ENCODE peak calls at places on chromosomes 2 and 18, in four cellular contexts. I, F, P and U are unnamed samples. For H3K4me1, the result is how much of the 10 kb centered on the place peaks cover.

GRCh38 chr2:162795312-162795711 is 43.3 kb downstream of the KCNH7 start:
- DNase-seq in I (no peak), F (no peak), P (peak), U (peak)

GRCh38 chr2:180057706-180058412 is 50.8 kb upstream of the CWC22 start:
- DNase-seq in I (no peak), F (no peak), P (no peak), U (no peak)

GRCh38 chr2:15706424-15706823 is 114.8 kb downstream of the DDX1 start:
- DNase-seq in I (no peak), F (no peak), P (no peak), U (no peak)

GRCh38 chr2:160241251-160242137 is 41.4 kb upstream of the ITGB6 start:
- DNase-seq in I (no peak), F (no peak), P (no peak), U (no peak)

GRCh38 chr2:98757904-98758421 is 27.0 kb upstream of the MGAT4A start:
- DNase-seq in I (peak), F (no peak), P (no peak), U (no peak)

GRCh38 chr2:71925268-71926097 is 222.2 kb downstream of the CYP26B1 start:
- DNase-seq in I (no peak), F (peak), P (no peak), U (peak)

GRCh38 chr2:88085602-88086001 is 18.0 kb downstream of the SMYD1 start:
- DNase-seq in I (no peak), F (no peak), P (no peak), U (no peak)

GRCh38 chr18:63681449-63682381 is 20.0 kb upstream of the SERPINB3 start:
- DNase-seq in I (no peak), F (no peak), P (peak), U (no peak)

GRCh38 chr2:1907849-1908533 is 163.7 kb upstream of the PXDN start:
- DNase-seq in I (no peak), F (no peak), P (no peak), U (no peak)

GRCh38 chr2:69801745-69802144 is 27.7 kb upstream of the GMCL1 start:
- DNase-seq in I (no peak), F (no peak), P (no peak), U (no peak)

GRCh38 chr18:3623769-3624545 is 174.0 kb downstream of the TGIF1 start:
- DNase-seq in I (no peak), F (no peak), P (peak), U (no peak)

GRCh38 chr18:50131591-50131990 is 63.4 kb downstream of the MYO5B start:
- DNase-seq in I (peak), F (no peak), P (no peak), U (no peak)

GRCh38 chr18:70188113-70188512 is 17.4 kb downstream of the RTTN start:
- DNase-seq in I (no peak), F (no peak), P (no peak), U (no peak)

GRCh38 chr2:156333951-156334495 is 1.5 kb upstream of the NR4A2 start:
- DNase-seq in I (no peak), F (no peak), P (peak), U (peak)

GRCh38 chr18:907171-907879 is 2.7 kb downstream of the ADCYAP1 start:
- DNase-seq in I (no peak), F (no peak), P (no peak), U (no peak)

GRCh38 chr2:236637691-236638569 is 68.3 kb downstream of the ACKR3 start:
- DNase-seq in I (no peak), F (no peak), P (no peak), U (no peak)

GRCh38 chr2:147968571-147968970 is 52.0 kb downstream of the ORC4 start:
- DNase-seq in I (no peak), F (no peak), P (no peak), U (no peak)

GRCh38 chr2:226792155-226792871 is 7.3 kb downstream of the IRS1 start:
- DNase-seq in I (no peak), F (no peak), P (no peak), U (no peak)

GRCh38 chr2:55408098-55408882 is 11.4 kb downstream of the CCDC88A start:
- DNase-seq in I (no peak), F (no peak), P (no peak), U (no peak)

GRCh38 chr18:38693085-38693484 is 1127.5 kb upstream of the CELF4 start:
- DNase-seq in I (no peak), F (no peak), P (no peak), U (no peak)

GRCh38 chr2:136381722-136382633 is 264.0 kb upstream of the CXCR4 start:
- DNase-seq in I (peak), F (no peak), P (no peak), U (no peak)

GRCh38 chr18:57627488-57627887 is 5.9 kb upstream of the NARS1 start:
- DNase-seq in I (no peak), F (no peak), P (no peak), U (no peak)

GRCh38 chr2:71545572-71546274 is 92.4 kb downstream of the DYSF start:
- DNase-seq in I (no peak), F (peak), P (peak), U (peak)

GRCh38 chr2:234741976-234742375 is 209.8 kb upstream of the SH3BP4 start:
- DNase-seq in I (no peak), F (no peak), P (no peak), U (no peak)

GRCh38 chr2:111118455-111119003 is 2.2 kb upstream of the BCL2L11 start:
- DNase-seq in I (no peak), F (no peak), P (no peak), U (no peak)

GRCh38 chr18:36309436-36310391 is 12.2 kb downstream of the FHOD3 start:
- DNase-seq in I (no peak), F (no peak), P (no peak), U (no peak)

GRCh38 chr2:53787255-53787910 is 539 bp downstream of the ERLEC1 start:
- DNase-seq in I (no peak), F (no peak), P (peak), U (no peak)

GRCh38 chr2:63372549-63372948 is 215.7 kb downstream of the WDPCP start:
- DNase-seq in I (no peak), F (no peak), P (no peak), U (no peak)

GRCh38 chr2:231170058-231170457 is 28.4 kb upstream of the ARMC9 start:
- DNase-seq in I (no peak), F (no peak), P (no peak), U (no peak)

GRCh38 chr18:48836806-48837615 is 113.8 kb downstream of the SMAD7 start:
- DNase-seq in I (no peak), F (no peak), P (no peak), U (no peak)

GRCh38 chr2:241751152-241751551 is 16.7 kb downstream of the D2HGDH start:
- DNase-seq in I (no peak), F (no peak), P (no peak), U (no peak)

GRCh38 chr2:241946306-241947003 is 76.9 kb downstream of the RTP5 start:
- DNase-seq in I (no peak), F (no peak), P (no peak), U (no peak)

GRCh38 chr18:24136967-24137373 is 1.9 kb upstream of the CABYR start:
- DNase-seq in I (no peak), F (no peak), P (no peak), U (no peak)

GRCh38 chr2:14750433-14750832 is 117.9 kb downstream of the LRATD1 start:
- DNase-seq in I (no peak), F (no peak), P (no peak), U (no peak)

DNA sequence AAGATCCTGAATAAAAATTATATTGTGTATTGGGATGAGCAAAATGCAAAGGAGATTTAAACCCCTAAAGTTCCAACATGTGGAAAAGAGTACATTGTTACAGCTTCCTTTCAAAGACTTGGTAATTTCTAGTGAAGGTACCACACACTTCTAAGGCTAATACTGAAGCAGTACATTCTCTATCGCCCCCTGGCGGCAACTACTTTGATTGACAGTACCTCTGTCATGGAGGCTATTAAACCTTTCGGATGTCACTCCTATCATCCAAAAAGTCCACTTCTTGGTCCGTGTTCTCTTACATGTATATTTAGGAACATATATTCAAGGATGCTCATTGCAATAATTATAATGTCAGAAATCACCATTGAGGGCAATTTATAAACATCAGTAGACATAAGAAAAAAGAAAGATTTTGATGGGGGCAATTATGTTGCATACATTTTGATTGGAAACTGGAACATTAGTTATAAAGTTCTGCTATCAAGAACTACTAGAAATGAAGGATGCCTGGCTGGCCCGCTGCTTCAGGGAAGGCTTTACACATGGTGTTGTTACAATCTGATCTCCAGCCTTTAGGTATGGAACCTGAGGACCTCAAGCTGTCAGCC is 601.6 kb downstream of the CPS1 start:
- DNase-seq in I (peak), F (no peak), P (peak), U (peak)
- TF ChIP-seq SUZ12 in I (no peak), F (no peak), P (no peak), U (no peak)

GRCh38 chr18:8794133-8794986 is 89.0 kb downstream of the MTCL1 start:
- DNase-seq in I (no peak), F (no peak), P (peak), U (no peak)

GRCh38 chr18:8792688-8793316 is 87.4 kb downstream of the MTCL1 start:
- DNase-seq in I (no peak), F (no peak), P (peak), U (no peak)

GRCh38 chr18:8793445-8794132 is 88.2 kb downstream of the MTCL1 start:
- DNase-seq in I (no peak), F (no peak), P (no peak), U (no peak)

GRCh38 chr18:8797206-8797605 is 91.8 kb downstream of the MTCL1 start:
- DNase-seq in I (no peak), F (no peak), P (peak), U (no peak)

GRCh38 chr18:8795586-8795985 is 90.2 kb downstream of the MTCL1 start:
- DNase-seq in I (no peak), F (no peak), P (no peak), U (no peak)
- H3K4me1 ChIP-seq in I (under half), F (under half), P (half or more), U (under half)

DNA sequence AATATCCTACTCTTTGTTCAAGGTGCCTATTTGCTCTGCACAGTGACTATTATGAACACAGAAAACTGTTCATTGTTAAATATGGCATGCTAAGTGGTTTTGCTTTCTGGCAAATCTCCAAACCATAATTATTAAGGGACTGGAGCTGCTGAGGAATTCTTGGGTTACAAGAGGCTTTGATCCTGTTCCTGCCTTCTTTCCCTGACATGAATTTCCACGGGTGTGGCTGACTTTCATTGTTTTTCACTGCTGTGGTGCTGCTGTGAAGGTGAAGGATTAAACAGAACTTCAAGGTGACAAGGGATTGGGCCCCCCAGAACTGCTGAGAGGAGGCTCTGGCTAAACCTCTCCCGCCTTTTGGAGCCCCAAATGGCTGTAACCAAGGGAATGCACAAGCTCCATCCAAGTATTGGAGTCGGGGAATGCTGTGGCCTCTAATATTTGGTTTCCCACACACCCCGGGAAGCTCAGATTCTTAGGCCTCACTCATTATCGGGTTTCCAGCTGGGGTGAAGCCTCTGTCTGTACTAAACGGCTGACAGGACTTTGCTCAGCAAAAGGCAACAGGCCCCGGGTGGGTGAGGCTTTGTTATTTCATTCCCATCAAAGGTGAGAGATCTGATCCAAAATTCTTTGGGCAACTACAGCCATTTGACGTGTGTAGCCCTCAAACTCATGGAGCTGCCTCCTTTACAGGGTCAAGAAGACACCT is 29.0 kb upstream of the ZFP36L2 start:
- DNase-seq in I (no peak), F (no peak), P (peak), U (no peak)
- TF ChIP-seq SUZ12 in I (no peak), F (no peak), P (no peak), U (no peak)

DNA sequence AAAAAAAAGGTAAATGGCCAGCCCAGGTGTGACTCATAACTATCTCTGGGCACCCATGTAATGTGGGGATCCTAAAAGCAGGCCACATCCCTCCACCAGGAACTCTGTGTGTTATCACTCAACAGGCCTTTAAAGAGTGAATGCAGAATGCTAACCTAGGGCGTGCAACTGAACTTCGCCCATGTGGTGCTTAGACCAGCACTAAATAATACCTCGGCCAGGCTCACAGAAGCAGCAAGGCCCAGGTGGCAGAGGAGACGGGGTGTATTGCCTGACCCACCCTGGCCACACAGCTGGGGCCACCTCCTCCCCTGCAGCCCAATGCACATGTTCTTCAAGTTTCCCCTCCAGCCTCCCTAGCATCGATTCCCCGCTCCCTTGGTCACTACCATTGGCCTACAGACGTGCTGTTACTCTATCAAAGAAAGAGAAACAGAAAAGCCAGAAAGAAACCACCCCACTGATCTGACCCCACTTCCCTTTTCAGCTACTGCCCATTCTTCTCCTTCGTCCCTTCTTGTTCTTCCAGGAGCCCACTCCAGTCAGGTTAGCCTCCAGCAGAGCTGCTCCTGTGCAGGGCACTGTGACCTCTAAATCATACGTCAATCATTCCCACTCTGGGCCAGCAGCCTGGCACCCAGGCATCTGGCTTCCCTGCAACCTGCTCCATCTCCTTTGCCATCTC is 22.0 kb downstream of the FAM178B start:
- DNase-seq in I (no peak), F (no peak), P (no peak), U (no peak)
- H3K4me1 ChIP-seq in I (under half), F (under half), P (under half), U (under half)

DNA sequence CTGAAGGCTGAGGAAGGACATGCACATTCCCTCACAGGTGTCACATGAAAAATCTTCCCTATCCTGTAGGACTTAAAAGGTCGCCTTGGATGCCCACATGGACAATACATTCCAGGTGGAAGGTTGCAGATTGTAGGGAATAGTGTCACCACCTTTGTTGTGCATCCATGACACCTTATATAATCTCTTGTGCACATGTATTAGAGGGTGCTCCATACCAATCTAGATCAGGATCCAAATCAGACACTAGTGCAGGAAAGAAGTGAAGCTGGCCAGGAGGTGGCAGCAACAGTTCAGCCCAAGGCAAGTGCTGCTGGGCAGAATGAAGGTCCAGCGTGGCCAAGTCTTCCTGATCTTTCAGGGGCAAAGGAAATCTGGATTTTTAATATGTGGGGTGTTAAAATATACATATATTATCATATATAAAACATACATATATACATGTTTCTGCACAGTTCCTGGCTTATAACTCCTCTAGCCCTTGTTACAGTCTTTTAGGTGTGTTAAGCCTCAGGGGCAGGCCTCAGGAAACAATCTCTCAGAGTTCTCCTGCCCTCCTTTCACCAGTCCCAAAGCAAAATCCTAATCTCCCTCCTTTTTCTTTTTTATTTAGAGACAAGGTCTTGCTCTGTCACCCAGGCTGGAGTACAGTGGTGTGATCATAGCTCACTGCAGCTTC is 16.6 kb downstream of the NIF3L1 start:
- DNase-seq in I (no peak), F (no peak), P (peak), U (peak)
- TF ChIP-seq SUZ12 in I (no peak), F (no peak), P (no peak), U (no peak)

GRCh38 chr18:76604642-76605240 is 109.7 kb upstream of the ZNF516 start:
- DNase-seq in I (no peak), F (no peak), P (no peak), U (no peak)

GRCh38 chr18:76605341-76605929 is 110.4 kb upstream of the ZNF516 start:
- DNase-seq in I (no peak), F (no peak), P (no peak), U (no peak)

DNA sequence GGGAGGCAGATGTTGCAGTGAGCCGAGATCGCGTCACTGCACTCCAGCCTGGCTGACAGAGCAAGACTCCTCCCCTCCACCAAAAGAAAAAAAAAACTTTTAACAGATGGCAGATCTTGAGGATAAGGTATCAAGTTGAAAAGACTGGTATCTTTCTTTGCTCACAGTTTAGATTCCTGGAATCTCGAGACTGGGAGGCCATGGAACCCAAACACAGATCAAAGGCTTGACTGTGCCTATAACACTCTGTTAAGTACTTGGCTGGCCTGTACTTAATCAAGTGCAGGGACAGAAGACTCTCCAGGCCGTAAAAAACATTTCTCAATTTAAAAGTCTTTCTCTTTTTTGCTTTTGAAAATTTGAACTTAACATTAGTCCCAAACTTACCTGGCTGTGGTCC is 107.1 kb upstream of the ZNF516 start:
- DNase-seq in I (no peak), F (no peak), P (no peak), U (no peak)
- H3K4me1 ChIP-seq in I (under half), F (under half), P (under half), U (under half)

DNA sequence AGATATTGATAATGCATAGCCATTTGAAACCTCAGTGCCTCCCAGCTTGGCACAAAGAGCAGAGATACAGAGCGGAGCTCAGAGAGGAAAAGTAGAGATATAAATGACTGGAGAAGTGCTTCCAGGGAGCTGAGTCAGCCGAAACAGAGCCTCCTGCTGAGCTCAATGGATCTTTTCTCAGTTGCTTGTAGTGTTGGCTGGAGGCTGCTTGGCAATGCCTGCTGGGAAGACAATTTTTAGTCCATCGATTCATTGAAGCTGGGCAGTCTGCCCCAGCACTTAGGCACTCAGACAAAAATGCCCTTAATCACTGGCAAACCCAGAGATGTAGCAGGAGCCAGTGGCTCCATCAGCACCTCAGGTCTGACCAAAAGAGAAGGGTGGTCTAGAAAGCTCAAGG is 81.3 kb upstream of the SETBP1 start:
- DNase-seq in I (no peak), F (no peak), P (no peak), U (no peak)
- TF ChIP-seq SUZ12 in I (no peak), F (no peak), P (no peak), U (no peak)